ENCODE peak calls at places on chromosomes 13 and 19, in seven cellular contexts. N, L, J, U, G, R and A are unnamed samples.
A peak's percentile ranks its signal among the peaks of the same experiment; 100 is the strongest.

GRCh38 chr19:20244356-20244755 is 77.3 kb downstream of the ZNF486 start:
- DNase-seq in J (no peak), U (no peak), L (no peak), G (no peak), N (no peak), R (no peak), A (no peak)

GRCh38 chr19:36363845-36364244 is 15.2 kb downstream of the ZFP14 start:
- DNase-seq in J (no peak), G (no peak), L (no peak), U (no peak), R (no peak), N (no peak), A (no peak)

GRCh38 chr19:56324425-56324824 is 9.8 kb upstream of the ZSCAN5A start:
- DNase-seq in N (no peak), G (no peak), L (no peak), U (no peak), R (no peak), J (no peak), A (no peak)

GRCh38 chr13:65966991-65967451 is 1263.1 kb downstream of the PCDH9 start:
- DNase-seq in G (peak; percentile 44), R (peak; percentile 53), J (peak; percentile 46), N (no peak), L (no peak), U (no peak), A (peak; percentile 60)

GRCh38 chr19:40594657-40595077 is 6.5 kb upstream of the LTBP4 start:
- DNase-seq in N (no peak), L (no peak), G (no peak), R (no peak), J (no peak), U (no peak), A (peak; percentile 60)

GRCh38 chr19:16041571-16042386 is 34.5 kb upstream of the TPM4 start:
- DNase-seq in L (peak; percentile 87), U (peak; percentile 45), G (peak; percentile 85), R (peak; percentile 86), N (peak; percentile 85), J (peak; percentile 87), A (peak; percentile 80)

GRCh38 chr13:50518791-50519201 is 324.7 kb downstream of the DLEU7 start:
- DNase-seq in U (no peak), L (no peak), G (no peak), N (no peak), J (no peak), R (no peak), A (peak; percentile 45)

GRCh38 chr13:102846261-102847015 is 606 bp downstream of the ERCC5 start:
- DNase-seq in R (peak; percentile 33), L (peak; percentile 40), J (peak; percentile 40), N (peak; percentile 26), U (no peak), G (peak; percentile 55), A (peak; percentile 50)

GRCh38 chr19:30666301-30666803 is 294.2 kb downstream of the ZNF536 start:
- DNase-seq in U (no peak), N (peak; percentile 72), J (peak; percentile 79), G (peak; percentile 73), L (peak; percentile 47), R (peak; percentile 80), A (peak; percentile 84)

GRCh38 chr13:51125495-51126226 is 14.6 kb upstream of the C13orf42 start:
- DNase-seq in U (no peak), N (peak; percentile 56), R (peak; percentile 85), J (peak; percentile 73), L (peak; percentile 53), G (peak; percentile 77), A (peak; percentile 81)

GRCh38 chr13:46622013-46622917 is 69.3 kb downstream of the LRCH1 start:
- DNase-seq in J (no peak), R (no peak), G (no peak), U (no peak), N (no peak), L (no peak), A (no peak)

GRCh38 chr19:46931197-46931596 is 70.4 kb downstream of the ARHGAP35 start:
- DNase-seq in N (no peak), U (no peak), J (no peak), R (no peak), L (no peak), G (no peak), A (no peak)

GRCh38 chr19:4555657-4556561 is 3.6 kb downstream of the SEMA6B start:
- DNase-seq in R (no peak), U (no peak), L (no peak), G (peak; percentile 5), J (peak; percentile 40), N (no peak), A (no peak)

GRCh38 chr19:13459351-13459750 is 46.9 kb downstream of the CACNA1A start:
- DNase-seq in R (peak; percentile 92), G (no peak), L (no peak), N (no peak), U (no peak), J (no peak), A (no peak)

GRCh38 chr19:2176336-2176994 is 12.7 kb downstream of the DOT1L start:
- DNase-seq in R (no peak), L (no peak), G (peak; percentile 54), N (no peak), J (no peak), U (no peak), A (no peak)

GRCh38 chr19:51327066-51327985 is 14.6 kb downstream of the VSIG10L start:
- DNase-seq in N (peak; percentile 28), G (peak; percentile 59), U (no peak), R (peak; percentile 84), L (peak; percentile 28), J (peak; percentile 77), A (no peak)

GRCh38 chr13:40164137-40164536 is 502.3 kb downstream of the FOXO1 start:
- DNase-seq in N (no peak), J (no peak), G (peak; percentile 36), L (no peak), U (no peak), R (no peak), A (no peak)

GRCh38 chr13:110813646-110814624 is 100.4 kb downstream of the ING1 start:
- DNase-seq in U (no peak), L (no peak), N (no peak), J (peak; percentile 44), G (no peak), R (no peak), A (peak; percentile 15)

GRCh38 chr19:55525289-55526101 is 11.4 kb downstream of the SBK2 start:
- DNase-seq in L (no peak), U (no peak), R (no peak), J (no peak), N (no peak), G (no peak), A (peak; percentile 80)

GRCh38 chr19:12331211-12331941 is 2.1 kb downstream of the ZNF563 start:
- DNase-seq in R (peak; percentile 13), L (no peak), J (peak; percentile 44), U (no peak), N (no peak), G (peak; percentile 66), A (no peak)

GRCh38 chr19:10284641-10285278 is 2.0 kb upstream of the ICAM4 start:
- DNase-seq in U (no peak), L (no peak), J (no peak), R (no peak), N (no peak), G (no peak), A (no peak)

GRCh38 chr19:30669329-30670010 is 297.3 kb downstream of the ZNF536 start:
- DNase-seq in J (peak; percentile 93), G (peak; percentile 81), L (peak; percentile 63), N (peak; percentile 75), U (no peak), R (peak; percentile 80), A (peak; percentile 92)

GRCh38 chr19:47839913-47840312 is 18.2 kb downstream of the CRX start:
- DNase-seq in U (no peak), L (no peak), N (no peak), J (no peak), G (peak; percentile 25), R (peak; percentile 83), A (peak; percentile 64)

GRCh38 chr19:5586300-5587070 is 18.7 kb upstream of the TINCR start:
- DNase-seq in L (no peak), G (no peak), U (no peak), J (no peak), R (no peak), N (no peak), A (no peak)
- H3K4me1 ChIP-seq in L (peaks cover 25% of the 10 kb centered on the region), G (peaks cover 3% of the 10 kb centered on the region), U (peaks cover 3% of the 10 kb centered on the region), J (peaks cover 6% of the 10 kb centered on the region), R (peaks cover 18% of the 10 kb centered on the region), N (no peaks in the 10 kb centered on the region), A (peaks cover 20% of the 10 kb centered on the region)

GRCh38 chr19:49393871-49394270 is 5.8 kb downstream of the KASH5 start:
- DNase-seq in J (no peak), G (no peak), L (no peak), N (no peak), R (no peak), U (no peak), A (no peak)
- H3K4me1 ChIP-seq in J (no peaks in the 10 kb centered on the region), G (no peaks in the 10 kb centered on the region), L (peaks cover 6% of the 10 kb centered on the region), N (peaks cover 5% of the 10 kb centered on the region), R (peaks cover 25% of the 10 kb centered on the region), U (no peaks in the 10 kb centered on the region), A (no peaks in the 10 kb centered on the region)

GRCh38 chr13:77928909-77929308 is 10.3 kb upstream of the EDNRB start:
- DNase-seq in R (no peak), J (no peak), U (no peak), G (no peak), L (no peak), N (no peak), A (no peak)

GRCh38 chr13:77919351-77920294 is 992 bp upstream of the EDNRB start:
- DNase-seq in N (peak; percentile 15), R (peak; percentile 69), G (peak; percentile 55), L (no peak), U (no peak), J (peak; percentile 43), A (peak; percentile 33)

GRCh38 chr13:77930430-77930829 is 11.8 kb upstream of the EDNRB start:
- DNase-seq in J (no peak), G (no peak), N (no peak), R (no peak), L (no peak), U (no peak), A (no peak)

DNA sequence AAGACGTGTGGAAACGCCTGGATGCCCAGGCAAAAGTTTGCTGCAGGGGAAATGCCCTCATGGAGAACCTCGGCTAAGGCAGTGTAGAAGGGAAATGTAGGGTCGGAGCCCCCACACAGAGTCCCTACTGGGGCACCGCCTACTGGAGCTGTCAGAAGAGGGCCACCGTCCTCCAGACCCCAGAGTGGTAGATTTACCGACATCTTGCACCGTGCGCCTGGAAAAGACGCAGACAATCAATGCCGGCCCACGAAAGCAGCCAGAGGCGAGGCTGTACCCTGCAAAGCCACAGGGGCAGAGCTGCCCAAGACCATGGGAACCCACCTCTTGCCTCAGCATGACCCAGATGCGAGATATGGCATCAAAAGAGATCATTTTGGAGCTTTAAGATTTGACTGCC is 7.0 kb upstream of the EDNRB start:
- DNase-seq in N (no peak), L (no peak), U (no peak), G (no peak), J (no peak), R (no peak), A (no peak)
- H3K4me1 ChIP-seq in N (no peaks in the 10 kb centered on the region), L (no peaks in the 10 kb centered on the region), U (no peaks in the 10 kb centered on the region), G (peaks cover 1% of the 10 kb centered on the region), J (no peaks in the 10 kb centered on the region), R (peaks cover 11% of the 10 kb centered on the region), A (no peaks in the 10 kb centered on the region)

DNA sequence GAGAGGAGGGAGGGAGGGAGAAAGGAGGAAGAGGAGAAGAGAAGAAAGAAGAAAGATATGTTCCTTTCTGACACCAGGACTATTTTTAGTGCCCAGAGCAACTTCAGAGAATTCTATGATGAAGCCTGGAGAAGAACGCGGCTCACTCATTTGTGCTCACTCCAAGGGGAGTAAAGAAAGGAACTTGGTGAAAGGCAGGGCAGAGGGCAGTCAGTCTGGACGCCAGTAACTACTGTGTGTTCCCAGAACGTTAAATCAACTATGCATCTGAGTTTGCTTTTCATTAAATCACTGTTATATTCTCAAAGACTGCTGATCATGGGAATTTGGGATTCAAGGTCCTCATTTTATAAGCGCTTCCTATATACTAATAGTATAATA is 154.3 kb downstream of the DCT start:
- DNase-seq in J (no peak), L (no peak), U (no peak), N (no peak), R (no peak), G (no peak), A (no peak)
- H3K4me1 ChIP-seq in J (peaks cover 9% of the 10 kb centered on the region), L (peaks cover 15% of the 10 kb centered on the region), U (peaks cover 16% of the 10 kb centered on the region), N (no peaks in the 10 kb centered on the region), R (peaks cover 12% of the 10 kb centered on the region), G (peaks cover 5% of the 10 kb centered on the region), A (peaks cover 23% of the 10 kb centered on the region)